ENCODE peak calls at places on chromosomes 5 and 9, in five cellular contexts. S is activated CD8-positive, alpha-beta T cell treated with anti-CD3 and anti-CD28 coated beads for 36 hours; B is DMS153; Y is left cardiac atrium; Q is chondrocyte. R is an unnamed sample.

GRCh38 chr5:110086658-110087388 is 397.1 kb downstream of the MAN2A1 start:
- DNase-seq in Y (peak; percentile 20), Q (no peak), B (no peak), S (peak; percentile 84), R (peak; percentile 73)

GRCh38 chr9:98024702-98025101 is 31.8 kb upstream of the NANS start:
- DNase-seq in Y (no peak), S (no peak), Q (no peak), B (no peak), R (no peak)

GRCh38 chr9:73437758-73438157 is 286.1 kb downstream of the ANXA1 start:
- DNase-seq in S (no peak), B (no peak), Q (no peak), Y (no peak), R (no peak)

GRCh38 chr9:79382468-79382867 is 189.3 kb upstream of the TLE4 start:
- DNase-seq in B (no peak), Q (no peak), S (peak; percentile 4), Y (no peak), R (no peak)

GRCh38 chr9:126591083-126591482 is 22.6 kb upstream of the LMX1B start:
- DNase-seq in Y (no peak), Q (no peak), S (no peak), B (no peak), R (no peak)

GRCh38 chr5:77008413-77008812 is 21.8 kb upstream of the AGGF1 start:
- DNase-seq in S (no peak), Y (no peak), B (no peak), Q (no peak), R (no peak)

GRCh38 chr9:89534888-89535287 is 37.0 kb upstream of the SEMA4D start:
- DNase-seq in Y (no peak), Q (no peak), B (no peak), S (no peak), R (no peak)

GRCh38 chr5:170049713-170050112 is 56.0 kb upstream of the FOXI1 start:
- DNase-seq in Q (no peak), B (no peak), Y (no peak), S (no peak), R (no peak)

GRCh38 chr5:60161340-60161934 is 267.9 kb upstream of the PDE4D start:
- DNase-seq in Q (no peak), S (no peak), B (no peak), Y (no peak), R (no peak)

GRCh38 chr9:38003230-38003629 is 65.8 kb downstream of the SHB start:
- DNase-seq in S (peak; percentile 24), Q (peak; percentile 69), B (no peak), Y (no peak), R (peak; percentile 25)

GRCh38 chr5:44046581-44047327 is 342.5 kb downstream of the FGF10 start:
- DNase-seq in Q (no peak), S (no peak), B (no peak), Y (no peak), R (peak; percentile 30)